ENCODE peak calls at places on chromosomes 16 and 17, in nine cellular contexts. B is WTC11, E is cardiac muscle cell, O is endothelial cell, U is activated B cell treated with CpG ODN at 0.5 μM for 24 hours, W is BJ, Z is AG10803, S is IMR-90, H is BE2C. T is an unnamed sample.

GRCh38 chr16:88195021-88195581 is 187.7 kb upstream of the ZNF469 start:
- DNase-seq in B (no peak), E (no peak), O (no peak), U (no peak), W (no peak), Z (peak), S (peak), H (no peak), T (no peak)

GRCh38 chr17:3879181-3879580 is 13.7 kb downstream of the CAMKK1 start:
- DNase-seq in B (no peak), E (peak), O (no peak), U (no peak), W (peak), Z (peak), S (peak), H (peak), T (no peak)

GRCh38 chr16:82481455-82481854 is 145.3 kb upstream of the CDH13 start:
- DNase-seq in B (no peak), E (no peak), O (no peak), U (no peak), W (no peak), Z (no peak), S (peak), H (no peak), T (no peak)

GRCh38 chr17:17940451-17940911 is 31.7 kb downstream of the TOM1L2 start:
- DNase-seq in B (no peak), E (no peak), O (no peak), U (no peak), W (no peak), Z (peak), S (peak), H (peak), T (no peak)

GRCh38 chr17:82416264-82416663 is 1.9 kb upstream of the HEXD start:
- DNase-seq in B (no peak), E (no peak), O (no peak), U (no peak), W (no peak), Z (no peak), S (no peak), H (no peak), T (no peak)

GRCh38 chr17:81295678-81296381 is 723 bp upstream of the SLC38A10 start:
- DNase-seq in B (peak), E (no peak), O (no peak), U (no peak), W (no peak), Z (peak), S (peak), H (no peak), T (peak)

GRCh38 chr16:11016524-11016988 is 72.2 kb downstream of the CLEC16A start:
- DNase-seq in B (no peak), E (no peak), O (no peak), U (no peak), W (no peak), Z (peak), S (peak), H (no peak), T (no peak)

GRCh38 chr16:84885024-84885910 is 65.5 kb downstream of the CRISPLD2 start:
- DNase-seq in B (peak), E (no peak), O (no peak), U (no peak), W (no peak), Z (no peak), S (no peak), H (no peak), T (no peak)

GRCh38 chr16:84584678-84585077 is 33.2 kb downstream of the COTL1 start:
- DNase-seq in B (no peak), E (no peak), O (no peak), U (no peak), W (no peak), Z (no peak), S (no peak), H (no peak), T (no peak)

GRCh38 chr17:74521701-74522201 is 9.5 kb downstream of the CD300LB start:
- DNase-seq in B (no peak), E (no peak), O (no peak), U (peak), W (no peak), Z (no peak), S (no peak), H (no peak), T (no peak)

GRCh38 chr16:85528528-85529387 is 84.4 kb upstream of the GSE1 start:
- DNase-seq in B (no peak), E (no peak), O (peak), U (no peak), W (no peak), Z (no peak), S (no peak), H (peak), T (no peak)

GRCh38 chr16:3564889-3565141 is 12.4 kb downstream of the NLRC3 start:
- DNase-seq in B (no peak), E (no peak), O (no peak), U (no peak), W (no peak), Z (no peak), S (no peak), H (no peak), T (no peak)

GRCh38 chr16:49750341-49751011 is 105.4 kb downstream of the ZNF423 start:
- DNase-seq in B (no peak), E (no peak), O (no peak), U (no peak), W (no peak), Z (no peak), S (no peak), H (peak), T (no peak)

GRCh38 chr17:6695565-6695964 is 17.6 kb downstream of the SLC13A5 start:
- DNase-seq in B (no peak), E (no peak), O (no peak), U (no peak), W (no peak), Z (no peak), S (no peak), H (no peak), T (no peak)

GRCh38 chr16:11258553-11259287 is 2.7 kb upstream of the SOCS1 start:
- DNase-seq in B (no peak), E (no peak), O (no peak), U (no peak), W (no peak), Z (peak), S (no peak), H (no peak), T (no peak)

GRCh38 chr16:86590501-86591144 is 12.3 kb downstream of the FOXL1 start:
- DNase-seq in B (no peak), E (no peak), O (no peak), U (no peak), W (peak), Z (peak), S (peak), H (no peak), T (no peak)

GRCh38 chr17:64036198-64036922 is 15.9 kb upstream of the ICAM2 start:
- DNase-seq in B (peak), E (no peak), O (no peak), U (no peak), W (no peak), Z (no peak), S (no peak), H (no peak), T (no peak)
- TF ChIP-seq CTCF in B (no peak), E (peak), O (no peak), U (no peak), W (no peak), Z (no peak), S (no peak), H (peak), T (no peak)

DNA sequence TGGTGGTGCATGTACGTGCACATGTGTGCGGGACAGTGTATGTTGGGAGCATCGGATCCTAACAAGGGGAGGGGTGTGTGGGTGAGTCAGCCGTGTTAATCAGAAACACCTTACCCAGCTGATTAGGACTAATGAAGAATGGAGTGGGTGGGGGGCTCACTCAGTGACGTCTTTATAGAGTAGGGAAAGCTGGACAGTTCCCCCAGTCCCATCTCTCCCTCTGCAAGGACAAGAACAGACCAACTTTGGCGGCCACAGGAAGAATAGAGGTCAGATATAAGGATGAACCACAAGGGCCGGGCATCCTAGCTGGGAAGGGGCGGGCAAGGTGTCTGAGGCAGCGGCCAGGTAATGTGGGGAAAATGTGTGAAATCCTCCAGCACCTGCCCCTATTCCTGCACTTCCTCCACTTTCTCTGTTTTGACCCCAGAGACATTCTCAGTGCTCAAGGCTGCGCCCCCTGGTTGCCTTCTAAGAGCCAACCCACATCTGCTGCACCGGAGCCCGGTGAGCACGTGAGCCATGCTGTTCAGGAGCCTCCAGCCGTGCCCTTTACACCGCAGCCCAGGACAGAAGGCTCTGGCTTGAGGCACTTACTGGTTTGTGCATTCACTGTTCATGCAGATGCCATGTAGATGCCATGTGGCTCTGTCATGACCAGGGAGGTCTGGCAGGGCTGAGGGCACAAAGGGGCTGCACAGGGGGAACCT is 18.9 kb upstream of the TBX21 start:
- DNase-seq in B (peak), E (no peak), O (no peak), U (no peak), W (no peak), Z (no peak), S (no peak), H (no peak), T (no peak)
- TF ChIP-seq CTCF in B (no peak), E (no peak), O (no peak), U (no peak), W (no peak), Z (no peak), S (no peak), H (no peak), T (peak)

DNA sequence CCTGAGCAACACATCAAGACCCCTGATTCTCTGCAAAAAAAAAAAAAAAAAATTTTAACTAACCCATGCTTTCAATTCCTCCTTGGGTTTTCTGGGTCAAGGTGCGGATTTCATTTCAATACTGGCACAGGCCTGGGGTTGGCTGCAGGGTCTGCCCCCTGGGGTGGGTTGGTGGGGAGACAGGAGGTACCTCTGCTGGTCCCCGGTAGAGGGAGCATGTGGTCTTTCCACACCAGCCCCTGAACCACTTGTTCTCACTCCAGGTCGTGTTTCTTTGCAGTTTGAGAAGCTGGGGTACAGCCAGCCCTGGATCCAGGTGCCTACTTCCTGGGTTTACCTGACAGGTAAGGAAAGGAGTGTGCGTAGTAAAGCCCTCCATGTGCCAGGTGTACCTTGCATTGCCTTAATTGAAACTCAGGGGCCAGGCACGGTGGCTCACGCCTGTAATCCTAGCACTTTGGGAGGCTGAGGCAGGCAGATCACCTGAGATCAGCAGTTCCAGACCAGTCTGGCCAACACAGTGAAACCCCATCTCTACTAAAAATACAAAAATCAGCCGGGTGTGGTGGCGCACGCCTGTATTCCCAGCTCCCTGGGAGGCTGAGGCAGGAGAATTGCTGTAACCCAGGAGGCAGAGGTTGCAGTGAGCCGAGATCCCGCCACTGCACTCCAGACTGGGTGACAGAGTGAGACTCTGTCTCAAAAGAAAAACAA is 21.8 kb downstream of the SDR42E2 start:
- DNase-seq in B (peak), E (no peak), O (no peak), U (no peak), W (no peak), Z (no peak), S (no peak), H (peak), T (no peak)
- TF ChIP-seq CTCF in B (peak), E (peak), O (no peak), U (no peak), W (peak), Z (peak), S (no peak), H (peak), T (peak)

DNA sequence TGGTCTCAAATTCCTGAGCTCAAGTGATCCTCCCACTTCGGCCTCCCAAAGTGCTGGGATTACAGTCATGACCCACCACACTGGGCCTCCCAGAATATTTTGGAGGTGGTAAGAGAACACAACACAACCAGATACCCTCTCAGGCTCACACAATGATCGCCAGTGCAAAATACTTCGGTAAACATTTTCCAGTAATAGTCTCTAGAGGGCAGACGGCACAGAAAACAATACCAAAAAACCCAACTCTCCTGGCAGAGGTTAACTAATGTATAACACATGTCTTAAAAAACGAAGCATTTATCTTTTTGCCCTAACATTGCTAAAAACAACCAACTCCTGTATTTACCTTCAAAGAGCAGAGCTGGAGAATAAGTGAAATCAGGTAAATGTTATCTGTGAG is 10.5 kb downstream of the NUFIP2 start:
- DNase-seq in B (no peak), E (no peak), O (no peak), U (no peak), W (no peak), Z (peak), S (no peak), H (no peak), T (no peak)
- TF ChIP-seq CTCF in B (no peak), E (peak), O (no peak), U (no peak), W (peak), Z (peak), S (no peak), H (no peak), T (peak)

GRCh38 chr16:24538756-24539294 is 541 bp upstream of the RBBP6 start:
- DNase-seq in B (no peak), E (no peak), O (no peak), U (no peak), W (no peak), Z (no peak), S (no peak), H (no peak), T (no peak)
- TF ChIP-seq CTCF in B (no peak), E (no peak), O (no peak), U (no peak), W (peak), Z (peak), S (peak), H (no peak), T (no peak)

GRCh38 chr17:31019004-31019403 is 48.2 kb downstream of the RNF135 start:
- DNase-seq in B (no peak), E (no peak), O (no peak), U (no peak), W (no peak), Z (no peak), S (no peak), H (no peak), T (no peak)

GRCh38 chr17:31013844-31014243 is 43.0 kb downstream of the RNF135 start:
- DNase-seq in B (no peak), E (no peak), O (no peak), U (no peak), W (no peak), Z (no peak), S (no peak), H (no peak), T (no peak)

GRCh38 chr17:31015639-31016038 is 44.8 kb downstream of the RNF135 start:
- DNase-seq in B (peak), E (no peak), O (no peak), U (no peak), W (no peak), Z (no peak), S (no peak), H (no peak), T (no peak)
- TF ChIP-seq CTCF in B (no peak), E (no peak), O (no peak), U (no peak), W (no peak), Z (no peak), S (no peak), H (no peak), T (no peak)

GRCh38 chr17:77257169-77257568 is 116.4 kb downstream of the SEC14L1 start:
- DNase-seq in B (no peak), E (no peak), O (no peak), U (no peak), W (no peak), Z (no peak), S (no peak), H (no peak), T (no peak)

GRCh38 chr17:77258638-77259037 is 117.9 kb downstream of the SEC14L1 start:
- DNase-seq in B (no peak), E (no peak), O (no peak), U (no peak), W (no peak), Z (no peak), S (no peak), H (no peak), T (no peak)

GRCh38 chr17:77254961-77255741 is 114.4 kb downstream of the SEC14L1 start:
- DNase-seq in B (no peak), E (no peak), O (no peak), U (no peak), W (no peak), Z (peak), S (peak), H (no peak), T (no peak)

GRCh38 chr17:77257596-77258458 is 117.1 kb downstream of the SEC14L1 start:
- DNase-seq in B (no peak), E (no peak), O (no peak), U (no peak), W (no peak), Z (no peak), S (no peak), H (no peak), T (no peak)

DNA sequence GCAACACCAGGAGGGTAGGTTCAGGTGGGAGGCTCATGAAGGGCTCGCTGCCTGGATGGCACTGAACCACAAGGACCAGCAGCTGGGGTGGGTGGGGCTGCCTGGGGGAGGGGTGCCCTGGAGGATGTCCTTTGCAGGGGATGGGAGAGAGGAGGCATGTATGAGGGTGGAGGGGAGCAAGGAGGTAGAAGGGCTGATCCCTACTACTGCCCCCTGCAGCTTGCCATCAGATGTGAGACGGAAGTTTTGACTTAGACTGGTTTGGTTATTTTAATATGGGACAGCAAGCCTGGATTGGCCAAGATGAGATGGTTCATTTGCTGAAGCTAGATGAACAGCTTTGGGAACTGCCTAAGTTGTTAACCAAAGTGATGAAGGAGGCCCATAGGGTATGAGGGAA is 115.9 kb downstream of the SEC14L1 start:
- DNase-seq in B (no peak), E (no peak), O (no peak), U (no peak), W (no peak), Z (no peak), S (no peak), H (no peak), T (no peak)
- TF ChIP-seq CTCF in B (no peak), E (no peak), O (no peak), U (no peak), W (peak), Z (no peak), S (no peak), H (no peak), T (peak)

GRCh38 chr17:44522883-44523671 is 19.9 kb upstream of the GPATCH8 start:
- DNase-seq in B (peak), E (peak), O (peak), U (no peak), W (no peak), Z (peak), S (peak), H (peak), T (no peak)
- TF ChIP-seq CTCF in B (peak), E (peak), O (no peak), U (no peak), W (peak), Z (peak), S (peak), H (peak), T (peak)

GRCh38 chr16:70508752-70509151 is 14.6 kb downstream of the COG4 start:
- DNase-seq in B (no peak), E (no peak), O (no peak), U (no peak), W (no peak), Z (no peak), S (no peak), H (no peak), T (no peak)
- TF ChIP-seq CTCF in B (no peak), E (peak), O (no peak), U (no peak), W (peak), Z (no peak), S (no peak), H (no peak), T (no peak)

GRCh38 chr17:12395733-12396354 is 269.8 kb upstream of the MYOCD start:
- DNase-seq in B (peak), E (peak), O (peak), U (no peak), W (no peak), Z (no peak), S (no peak), H (peak), T (no peak)
- TF ChIP-seq CTCF in B (peak), E (peak), O (peak), U (no peak), W (peak), Z (peak), S (peak), H (peak), T (peak)

T was measured in progenitor cell of endocrine pancreas.